ENCODE peak calls at places on chromosome X, in nine cellular contexts. D is naive thymus-derived CD8-positive, alpha-beta T cell; L is islet precursor cell; Q is kidney tubule cell; R is stimulated activated CD8-positive, alpha-beta memory T cell treated with anti-CD3 and anti-CD28 coated beads, Interleukin-4, amount 100 ng/mL, for 24 hours; Y is astrocyte; V is SW 1271; J is ascending aorta; M is body of pancreas. Z is an unnamed sample.

GRCh38 chrX:106894978-106895452 is 8.1 kb downstream of the RIPPLY1 start:
- DNase-seq in D (no peak), L (no peak), Q (peak), R (no peak), Y (peak), V (peak), J (no peak), M (no peak), Z (no peak)

GRCh38 chrX:115491766-115492165 is 69.2 kb upstream of the PLS3 start:
- DNase-seq in D (no peak), L (no peak), Q (no peak), R (no peak), Y (no peak), V (no peak), J (no peak), M (no peak), Z (no peak)

GRCh38 chrX:65451663-65452062 is 82.9 kb downstream of the LAS1L start:
- DNase-seq in D (no peak), L (no peak), Q (peak), R (no peak), Y (no peak), V (peak), J (no peak), M (peak), Z (no peak)

GRCh38 chrX:28177202-28177601 is 196.0 kb upstream of the DCAF8L1 start:
- DNase-seq in D (no peak), L (peak), Q (peak), R (no peak), Y (no peak), V (no peak), J (no peak), M (no peak), Z (no peak)

GRCh38 chrX:70132244-70132643 is 1.0 kb upstream of the IGBP1 start:
- DNase-seq in D (no peak), L (no peak), Q (no peak), R (no peak), Y (no peak), V (no peak), J (no peak), M (no peak), Z (peak)

GRCh38 chrX:68762649-68763268 is 66.1 kb upstream of the EFNB1 start:
- DNase-seq in D (no peak), L (peak), Q (no peak), R (no peak), Y (no peak), V (no peak), J (no peak), M (no peak), Z (no peak)

GRCh38 chrX:1244164-1245076 is 24.2 kb upstream of the CSF2RA start:
- DNase-seq in D (no peak), L (peak), Q (peak), R (no peak), Y (no peak), V (no peak), J (no peak), M (no peak), Z (peak)

GRCh38 chrX:108299101-108299591 is 139.1 kb downstream of the COL4A6 start:
- DNase-seq in D (no peak), L (no peak), Q (peak), R (no peak), Y (peak), V (no peak), J (no peak), M (no peak), Z (no peak)

GRCh38 chrX:44904542-44905115 is 31.6 kb downstream of the KDM6A start:
- DNase-seq in D (no peak), L (no peak), Q (no peak), R (no peak), Y (no peak), V (no peak), J (no peak), M (no peak), Z (no peak)

GRCh38 chrX:15136795-15137194 is 133.1 kb downstream of the ASB9 start:
- DNase-seq in D (no peak), L (no peak), Q (no peak), R (no peak), Y (no peak), V (no peak), J (no peak), M (no peak), Z (no peak)

GRCh38 chrX:68490644-68491043 is 8.2 kb upstream of the YIPF6 start:
- DNase-seq in D (no peak), L (no peak), Q (peak), R (no peak), Y (no peak), V (peak), J (no peak), M (no peak), Z (no peak)

GRCh38 chrX:125786306-125786705 is 379.8 kb downstream of the DCAF12L2 start:
- DNase-seq in D (no peak), L (peak), Q (no peak), R (no peak), Y (no peak), V (no peak), J (no peak), M (no peak), Z (no peak)

GRCh38 chrX:130726661-130727060 is 176.3 kb downstream of the ENOX2 start:
- DNase-seq in D (no peak), L (peak), Q (peak), R (no peak), Y (peak), V (no peak), J (no peak), M (no peak), Z (no peak)

GRCh38 chrX:119942831-119943184 is 743 bp downstream of the NKAP start:
- DNase-seq in D (no peak), L (no peak), Q (peak), R (no peak), Y (peak), V (no peak), J (no peak), M (no peak), Z (no peak)

GRCh38 chrX:27619459-27619858 is 29.3 kb downstream of the DCAF8L2 start:
- DNase-seq in D (no peak), L (no peak), Q (no peak), R (no peak), Y (peak), V (no peak), J (no peak), M (no peak), Z (no peak)

GRCh38 chrX:98548550-98548949 is 1664.8 kb downstream of the RPA4 start:
- DNase-seq in D (no peak), L (peak), Q (no peak), R (no peak), Y (no peak), V (no peak), J (no peak), M (no peak), Z (no peak)

GRCh38 chrX:65508851-65509250 is 25.7 kb downstream of the LAS1L start:
- DNase-seq in D (no peak), L (peak), Q (no peak), R (no peak), Y (no peak), V (no peak), J (no peak), M (no peak), Z (no peak)

GRCh38 chrX:155055494-155055893 is 15.4 kb downstream of the CMC4 start:
- DNase-seq in D (no peak), L (no peak), Q (no peak), R (no peak), Y (no peak), V (no peak), J (no peak), M (no peak), Z (no peak)

GRCh38 chrX:39528161-39528560 is 569.6 kb downstream of the BCOR start:
- DNase-seq in D (no peak), L (no peak), Q (no peak), R (no peak), Y (no peak), V (no peak), J (no peak), M (no peak), Z (no peak)

GRCh38 chrX:38578152-38578551 is 16.8 kb downstream of the TSPAN7 start:
- DNase-seq in D (no peak), L (no peak), Q (peak), R (no peak), Y (no peak), V (no peak), J (no peak), M (no peak), Z (peak)

GRCh38 chrX:91434351-91435168 is at the start of gene PABPC5:
- DNase-seq in D (no peak), L (peak), Q (peak), R (no peak), Y (peak), V (no peak), J (peak), M (peak), Z (no peak)

GRCh38 chrX:18649498-18649951 is 22.4 kb downstream of the RS1 start:
- DNase-seq in D (no peak), L (peak), Q (peak), R (no peak), Y (no peak), V (no peak), J (no peak), M (no peak), Z (no peak)

GRCh38 chrX:39609941-39610340 is 487.8 kb downstream of the BCOR start:
- DNase-seq in D (no peak), L (no peak), Q (no peak), R (no peak), Y (no peak), V (no peak), J (peak), M (no peak), Z (no peak)

GRCh38 chrX:130771648-130772312 is 131.2 kb downstream of the ENOX2 start:
- DNase-seq in D (no peak), L (no peak), Q (no peak), R (no peak), Y (no peak), V (no peak), J (no peak), M (no peak), Z (no peak)

GRCh38 chrX:115058276-115058675 is 40.9 kb upstream of the IL13RA2 start:
- DNase-seq in D (no peak), L (no peak), Q (no peak), R (no peak), Y (peak), V (no peak), J (no peak), M (no peak), Z (no peak)

GRCh38 chrX:121308276-121308805 is 260.9 kb downstream of the GLUD2 start:
- DNase-seq in D (no peak), L (peak), Q (peak), R (peak), Y (peak), V (no peak), J (no peak), M (peak), Z (no peak)

GRCh38 chrX:41779058-41779564 is 55.1 kb downstream of the GPR82 start:
- DNase-seq in D (no peak), L (peak), Q (peak), R (no peak), Y (peak), V (peak), J (no peak), M (no peak), Z (peak)

GRCh38 chrX:52363247-52363883 is 5.5 kb upstream of the XAGE2 start:
- DNase-seq in D (no peak), L (no peak), Q (no peak), R (no peak), Y (no peak), V (peak), J (no peak), M (no peak), Z (no peak)

GRCh38 chrX:11629593-11630211 is 36.0 kb downstream of the ARHGAP6 start:
- DNase-seq in D (no peak), L (no peak), Q (peak), R (no peak), Y (peak), V (no peak), J (peak), M (no peak), Z (no peak)

GRCh38 chrX:151985955-151986354 is 11.5 kb upstream of the GABRE start:
- DNase-seq in D (no peak), L (no peak), Q (peak), R (no peak), Y (peak), V (no peak), J (no peak), M (no peak), Z (no peak)

GRCh38 chrX:93422693-93423092 is 250.7 kb downstream of the NAP1L3 start:
- DNase-seq in D (no peak), L (no peak), Q (peak), R (no peak), Y (no peak), V (no peak), J (no peak), M (peak), Z (peak)

GRCh38 chrX:137916090-137916746 is 350.3 kb downstream of the ZIC3 start:
- DNase-seq in D (no peak), L (peak), Q (no peak), R (no peak), Y (no peak), V (no peak), J (no peak), M (no peak), Z (peak)

GRCh38 chrX:24760601-24761000 is 66.9 kb downstream of the POLA1 start:
- DNase-seq in D (no peak), L (no peak), Q (peak), R (no peak), Y (peak), V (no peak), J (no peak), M (no peak), Z (no peak)

GRCh38 chrX:134948333-134949241 is 42.2 kb upstream of the SMIM10 start:
- DNase-seq in D (no peak), L (peak), Q (peak), R (no peak), Y (peak), V (peak), J (peak), M (no peak), Z (no peak)

GRCh38 chrX:54423161-54423888 is 16.9 kb upstream of the TSR2 start:
- DNase-seq in D (no peak), L (peak), Q (no peak), R (no peak), Y (no peak), V (no peak), J (no peak), M (no peak), Z (no peak)

GRCh38 chrX:94400488-94400887 is 726.5 kb downstream of the FAM133A start:
- DNase-seq in D (no peak), L (peak), Q (peak), R (no peak), Y (no peak), V (no peak), J (no peak), M (peak), Z (no peak)

Z was measured in DMS 273 treated with DMSO at 0.1 percent for 48 hours.